ENCODE peak calls at places on chromosome 14, in four cellular contexts. C, Z, O and L are unnamed samples. For H3K27me3, the result is how much of the 10 kb centered on the place peaks cover.

GRCh38 chr14:100012478-100012925 is 52.7 kb upstream of the EVL start:
- DNase-seq in C (no peak), Z (no peak), O (no peak), L (no peak)

GRCh38 chr14:54767450-54767849 is 135.2 kb downstream of the GCH1 start:
- DNase-seq in C (peak), Z (no peak), O (no peak), L (no peak)

GRCh38 chr14:75333523-75334190 is 55.0 kb downstream of the FOS start:
- DNase-seq in C (no peak), Z (no peak), O (no peak), L (no peak)

GRCh38 chr14:52780893-52781292 is 10.5 kb downstream of the GNPNAT1 start:
- DNase-seq in C (no peak), Z (no peak), O (no peak), L (no peak)

GRCh38 chr14:83994020-83994419 is 1535.9 kb upstream of the FLRT2 start:
- DNase-seq in C (no peak), Z (no peak), O (no peak), L (no peak)

GRCh38 chr14:71204231-71204630 is 297.0 kb downstream of the PCNX1 start:
- DNase-seq in C (no peak), Z (no peak), O (no peak), L (no peak)

GRCh38 chr14:50545618-50546017 is 13.2 kb upstream of the MAP4K5 start:
- DNase-seq in C (no peak), Z (no peak), O (no peak), L (no peak)

GRCh38 chr14:90523544-90523943 is 126.7 kb downstream of the CALM1 start:
- DNase-seq in C (no peak), Z (no peak), O (no peak), L (no peak)

GRCh38 chr14:49479432-49479831 is 106.7 kb downstream of the RPS29 start:
- DNase-seq in C (no peak), Z (no peak), O (no peak), L (no peak)

GRCh38 chr14:71610797-71611196 is 321.4 kb upstream of the RGS6 start:
- DNase-seq in C (no peak), Z (no peak), O (no peak), L (no peak)

GRCh38 chr14:54291491-54292191 is 105.2 kb upstream of the CDKN3 start:
- DNase-seq in C (no peak), Z (peak), O (peak), L (no peak)

GRCh38 chr14:53591816-53592215 is 364.8 kb downstream of the BMP4 start:
- DNase-seq in C (no peak), Z (no peak), O (no peak), L (no peak)

GRCh38 chr14:63938198-63939005 is 85.6 kb downstream of the SYNE2 start:
- DNase-seq in C (no peak), Z (no peak), O (no peak), L (no peak)

GRCh38 chr14:76577090-76577489 is 184.2 kb upstream of the VASH1 start:
- DNase-seq in C (no peak), Z (no peak), O (no peak), L (no peak)

GRCh38 chr14:88189040-88189839 is 133.8 kb downstream of the KCNK10 start:
- DNase-seq in C (no peak), Z (peak), O (no peak), L (no peak)

GRCh38 chr14:76169776-76170175 is 18.1 kb downstream of the GPATCH2L start:
- DNase-seq in C (no peak), Z (no peak), O (no peak), L (no peak)

GRCh38 chr14:52131640-52132320 is 62.9 kb upstream of the NID2 start:
- DNase-seq in C (peak), Z (peak), O (peak), L (peak)

GRCh38 chr14:26866741-26867140 is 268.9 kb upstream of the NOVA1 start:
- DNase-seq in C (no peak), Z (no peak), O (no peak), L (no peak)

GRCh38 chr14:68039593-68039992 is 220.0 kb downstream of the RAD51B start:
- DNase-seq in C (no peak), Z (no peak), O (no peak), L (no peak)

GRCh38 chr14:87690076-87690661 is 302.8 kb downstream of the GALC start:
- DNase-seq in C (no peak), Z (no peak), O (no peak), L (no peak)

GRCh38 chr14:38721822-38722431 is 381.1 kb downstream of the SEC23A start:
- DNase-seq in C (peak), Z (peak), O (peak), L (peak)

GRCh38 chr14:99252443-99252939 is 19.5 kb downstream of the BCL11B start:
- DNase-seq in C (no peak), Z (no peak), O (no peak), L (no peak)

GRCh38 chr14:49946320-49947141 is 53.6 kb downstream of the ARF6 start:
- DNase-seq in C (peak), Z (no peak), O (no peak), L (no peak)

GRCh38 chr14:74491952-74492351 is 1.2 kb downstream of the NPC2 start:
- DNase-seq in C (no peak), Z (no peak), O (no peak), L (no peak)

GRCh38 chr14:51563560-51563959 is 88.2 kb upstream of the FRMD6 start:
- DNase-seq in C (no peak), Z (no peak), O (no peak), L (no peak)

GRCh38 chr14:28671425-28671824 is 95.2 kb upstream of the FOXG1 start:
- DNase-seq in C (no peak), Z (no peak), O (no peak), L (no peak)

GRCh38 chr14:32560213-32560857 is 231.2 kb downstream of the AKAP6 start:
- DNase-seq in C (peak), Z (peak), O (no peak), L (peak)

GRCh38 chr14:63853831-63854293 is 1.1 kb downstream of the SYNE2 start:
- DNase-seq in C (peak), Z (peak), O (peak), L (peak)

GRCh38 chr14:50338547-50338946 is 26.4 kb downstream of the DMAC2L start:
- DNase-seq in C (no peak), Z (no peak), O (no peak), L (no peak)

GRCh38 chr14:103216857-103217256 is 93.6 kb downstream of the TNFAIP2 start:
- DNase-seq in C (no peak), Z (no peak), O (no peak), L (no peak)

GRCh38 chr14:32087173-32087861 is 10.2 kb downstream of the ARHGAP5 start:
- DNase-seq in C (no peak), Z (no peak), O (no peak), L (no peak)

GRCh38 chr14:99537399-99537798 is 56.2 kb downstream of the CCNK start:
- DNase-seq in C (no peak), Z (peak), O (peak), L (no peak)

GRCh38 chr14:69845050-69845581 is 34.1 kb upstream of the SMOC1 start:
- DNase-seq in C (no peak), Z (no peak), O (no peak), L (no peak)
- H3K27me3 ChIP-seq in C (under half), Z (under half), O (under half), L (under half)

DNA sequence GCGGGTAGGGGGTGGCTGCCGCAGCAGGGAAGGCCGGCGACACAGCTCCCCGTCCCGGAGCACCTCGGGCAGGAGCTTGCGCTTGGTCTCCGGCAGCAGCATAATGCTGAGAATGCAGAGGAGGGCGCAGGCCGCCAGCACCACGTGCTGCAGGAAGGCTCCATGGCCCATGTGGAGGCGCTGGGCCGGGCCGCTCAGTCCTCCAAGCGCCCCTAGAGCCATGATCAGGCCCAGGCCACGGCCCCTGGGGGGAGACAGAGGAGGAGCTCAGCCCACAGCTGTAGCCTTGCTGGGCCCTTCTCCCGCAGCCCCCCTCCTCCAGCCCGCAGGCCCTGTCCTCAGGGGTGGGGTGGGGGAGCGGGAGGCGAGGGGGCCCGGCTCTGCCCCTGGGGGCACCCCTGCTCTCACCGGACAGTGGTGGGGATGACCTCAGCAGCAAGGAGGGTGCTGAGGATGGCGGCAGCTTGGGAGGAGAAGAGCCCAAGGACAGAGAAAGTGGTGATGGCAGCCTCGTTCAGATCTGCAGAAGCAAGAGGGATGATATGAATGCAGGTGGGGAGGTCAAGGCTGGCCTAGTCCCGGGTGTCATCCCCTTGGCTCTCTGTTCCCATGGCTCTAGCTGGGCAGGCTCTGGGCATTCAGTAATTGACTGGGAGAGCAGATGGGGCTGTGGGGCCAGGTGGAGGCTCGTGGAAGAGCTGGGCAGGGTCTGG is 5.8 kb downstream of the SLC22A17 start:
- DNase-seq in C (no peak), Z (no peak), O (no peak), L (no peak)
- H3K4me3 ChIP-seq in C (no peak), Z (no peak), O (no peak), L (no peak)

DNA sequence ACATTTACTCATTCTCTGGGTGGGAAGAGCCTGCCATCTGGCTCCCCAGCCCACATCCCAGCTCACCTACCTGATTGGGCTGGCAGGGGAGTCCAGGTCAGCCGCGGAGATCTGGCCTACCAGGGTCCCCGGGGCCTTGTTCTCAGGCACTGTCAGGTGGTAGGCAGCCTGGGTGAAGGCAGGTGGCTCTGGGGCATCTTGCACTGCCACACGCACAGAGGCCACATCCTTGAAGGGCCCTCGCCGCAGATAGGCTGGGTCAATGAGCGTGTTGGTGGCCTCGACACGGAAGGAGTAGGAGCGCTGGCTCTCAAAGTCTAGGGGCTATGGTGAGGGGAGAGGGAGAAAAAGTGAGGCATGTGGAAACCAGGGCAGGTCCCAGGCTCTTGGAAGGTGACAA is 3.9 kb downstream of the CDH24 start:
- DNase-seq in C (peak), Z (no peak), O (no peak), L (no peak)
- H3K27ac ChIP-seq in C (no peak), Z (no peak), O (no peak), L (no peak)

GRCh38 chr14:23405516-23406025 is 2.5 kb downstream of the MYH6 start:
- DNase-seq in C (no peak), Z (no peak), O (no peak), L (no peak)
- H3K27me3 ChIP-seq in C (half or more), Z (under half), O (under half), L (under half)

DNA sequence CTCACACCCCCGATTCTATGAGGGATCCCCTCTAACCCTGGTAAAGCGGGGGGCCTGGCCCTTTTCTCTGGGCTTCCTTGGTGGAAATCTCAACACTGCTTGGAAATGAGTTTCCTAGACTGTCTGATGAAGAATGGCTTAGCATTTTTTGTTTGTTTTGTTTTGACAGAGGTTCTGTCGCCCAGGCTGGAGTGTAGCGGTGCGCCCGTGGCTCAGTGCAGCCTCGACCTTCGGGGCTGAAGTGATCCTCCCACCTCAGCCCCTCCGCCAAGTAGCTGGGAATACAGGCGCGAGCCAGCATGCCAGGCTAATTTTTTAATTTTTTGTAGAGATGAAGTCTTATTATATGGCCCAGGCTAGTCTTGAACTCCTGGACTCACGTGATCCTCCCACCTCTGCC is 30.3 kb downstream of the TC2N start:
- DNase-seq in C (no peak), Z (no peak), O (no peak), L (no peak)
- H3K4me3 ChIP-seq in C (peak), Z (peak), O (peak), L (peak)

DNA sequence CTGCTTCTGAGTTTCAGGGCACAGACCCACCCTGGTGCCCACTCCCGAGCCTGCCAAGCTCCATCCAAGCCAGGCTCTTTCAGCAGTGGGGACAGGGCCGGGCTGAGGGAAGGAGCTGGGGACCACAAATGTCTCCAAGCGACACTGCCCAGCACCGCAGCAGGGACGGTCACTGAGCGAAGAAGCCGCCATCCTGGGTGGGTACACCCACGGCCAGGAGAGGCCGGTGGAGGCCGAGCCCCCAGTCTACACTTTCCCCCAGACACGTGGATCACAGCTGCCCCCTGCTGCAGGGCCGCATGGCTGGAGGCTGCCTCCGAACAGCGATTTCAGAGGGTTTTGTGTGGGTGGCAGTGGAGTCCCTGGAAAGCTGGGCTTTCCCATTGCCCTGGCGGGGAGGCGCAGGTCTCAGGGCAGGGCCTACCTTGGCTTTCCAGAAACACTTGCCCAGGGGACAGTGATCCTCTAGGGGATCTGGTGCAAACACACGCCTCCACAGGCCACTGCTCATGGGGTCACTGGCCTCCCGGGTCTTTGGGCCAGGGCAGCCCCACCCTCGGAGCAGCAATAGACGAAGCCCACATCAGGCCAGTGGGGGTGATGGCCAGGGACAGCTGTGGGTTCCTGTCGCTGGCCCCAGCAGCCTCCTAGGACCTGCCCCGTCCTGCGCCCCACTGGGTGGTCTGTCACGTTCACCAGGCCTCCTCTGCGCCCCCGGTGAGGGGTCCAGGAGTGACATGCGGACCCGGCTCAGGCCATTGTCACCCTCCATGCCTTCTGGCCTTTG is 1.2 kb upstream of the GPR132 start:
- DNase-seq in C (peak), Z (no peak), O (no peak), L (peak)
- H3K27ac ChIP-seq in C (no peak), Z (peak), O (no peak), L (no peak)

GRCh38 chr14:34867199-34867598 is 8.0 kb downstream of the BAZ1A start:
- DNase-seq in C (no peak), Z (no peak), O (no peak), L (no peak)

GRCh38 chr14:34875031-34875922 is at the start of gene BAZ1A:
- DNase-seq in C (peak), Z (peak), O (peak), L (peak)

GRCh38 chr14:34873591-34874385 is 1.4 kb downstream of the BAZ1A start:
- DNase-seq in C (peak), Z (peak), O (peak), L (peak)

GRCh38 chr14:34874386-34875030 is 652 bp downstream of the BAZ1A start:
- DNase-seq in C (peak), Z (peak), O (peak), L (peak)

DNA sequence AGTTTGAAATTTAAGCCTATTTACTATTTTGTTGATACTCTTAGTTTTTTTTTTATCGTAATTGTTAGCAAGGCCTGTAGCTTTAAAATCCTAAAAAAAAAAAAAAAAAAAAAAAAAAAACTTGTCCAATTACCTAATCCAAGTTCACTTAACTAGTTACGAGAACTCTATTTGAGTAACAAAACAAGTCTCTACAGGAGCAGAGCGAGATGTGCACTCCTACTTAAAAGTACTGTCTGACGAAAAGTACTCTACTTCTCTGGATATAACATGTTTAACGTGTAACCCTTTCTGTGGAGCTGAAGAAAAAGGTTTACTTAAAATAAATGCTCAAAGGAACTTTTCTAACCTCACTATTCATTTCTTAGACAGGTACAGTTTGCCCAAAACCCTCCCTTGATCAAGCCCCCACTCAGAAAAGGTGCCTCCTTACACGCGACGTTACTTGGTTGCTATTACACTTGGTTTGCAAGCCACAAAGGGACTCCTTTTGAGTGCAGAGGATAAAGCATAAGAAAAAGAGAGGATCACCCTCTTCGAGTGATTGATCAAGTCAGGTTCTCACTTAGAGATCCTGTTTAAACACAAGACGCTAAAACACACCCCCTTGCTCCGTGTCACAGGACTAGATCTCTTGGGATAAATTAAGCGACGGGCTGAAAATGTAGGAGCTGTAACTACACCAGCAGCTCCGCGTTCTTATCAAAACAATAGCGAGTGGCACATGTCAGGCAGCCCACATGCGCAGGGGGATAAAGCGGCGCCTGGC is 2.2 kb downstream of the BAZ1A start:
- DNase-seq in C (no peak), Z (no peak), O (no peak), L (no peak)
- H3K27me3 ChIP-seq in C (under half), Z (under half), O (under half), L (under half)

GRCh38 chr14:36667679-36668078 is 6.0 kb downstream of the PAX9 start:
- DNase-seq in C (no peak), Z (no peak), O (no peak), L (no peak)
- H3K4me3 ChIP-seq in C (no peak), Z (no peak), O (no peak), L (no peak)

DNA sequence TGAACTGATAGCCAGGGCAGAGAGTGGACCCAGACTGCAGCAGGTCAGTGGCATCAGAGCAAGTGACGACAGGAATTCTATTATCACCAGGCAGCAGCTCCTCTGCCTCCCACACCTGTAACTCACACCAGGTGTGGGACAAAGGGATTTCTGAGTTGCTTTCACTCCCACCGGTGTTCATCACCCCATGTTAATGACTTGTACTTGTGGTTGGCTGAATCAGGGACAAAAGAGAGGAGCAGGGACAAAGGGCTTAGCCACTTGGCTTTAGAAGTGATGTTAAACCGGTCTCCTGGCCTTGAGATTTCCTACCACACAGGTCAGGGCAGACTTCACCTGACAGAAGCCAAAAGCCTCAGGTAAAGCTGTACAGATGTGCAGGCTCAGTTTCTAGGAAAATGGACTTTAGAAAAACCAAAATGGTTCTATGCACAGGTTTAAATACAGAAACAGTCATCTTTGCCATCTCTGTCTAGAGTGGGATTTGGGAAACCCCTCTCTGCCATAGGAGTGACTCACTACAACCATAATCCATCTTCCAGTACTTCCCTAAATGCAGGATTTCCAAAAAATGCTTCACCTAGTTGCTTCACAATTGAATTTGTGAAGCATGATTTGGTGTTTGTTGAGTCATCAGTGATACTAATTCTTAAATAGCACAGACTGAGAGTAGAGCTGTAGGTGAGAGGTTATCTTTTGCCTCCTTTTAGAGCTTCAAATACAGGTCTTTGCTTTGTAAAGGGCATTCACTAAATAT is 158.5 kb downstream of the PRKCH start:
- DNase-seq in C (no peak), Z (no peak), O (no peak), L (no peak)
- H3K27ac ChIP-seq in C (peak), Z (peak), O (peak), L (no peak)